ENCODE peak calls at places on chromosome 14, in four cellular contexts. B, O, A and Y are unnamed samples.

GRCh38 chr14:92610849-92611271 is 97.3 kb downstream of the RIN3 start:
- DNase-seq in B (no peak), O (no peak), A (no peak), Y (no peak)

GRCh38 chr14:52253503-52253902 is 14.0 kb upstream of the PTGDR start:
- DNase-seq in B (no peak), O (no peak), A (no peak), Y (no peak)

GRCh38 chr14:70186826-70187483 is 1.8 kb downstream of the SLC8A3 start:
- DNase-seq in B (peak; percentile 76), O (peak; percentile 20), A (peak; percentile 57), Y (peak; percentile 32)

GRCh38 chr14:94008234-94008633 is 11.1 kb downstream of the CCDC197 start:
- DNase-seq in B (no peak), O (no peak), A (no peak), Y (no peak)

GRCh38 chr14:50089213-50089612 is 27.2 kb downstream of the VCPKMT start:
- DNase-seq in B (no peak), O (no peak), A (no peak), Y (no peak)

GRCh38 chr14:55438066-55438683 is 2.2 kb downstream of the TBPL2 start:
- DNase-seq in B (no peak), O (no peak), A (peak; percentile 14), Y (peak; percentile 36)

GRCh38 chr14:99309220-99309766 is 37.3 kb upstream of the BCL11B start:
- DNase-seq in B (no peak), O (no peak), A (no peak), Y (no peak)

GRCh38 chr14:61973981-61974380 is 211.8 kb downstream of the SNAPC1 start:
- DNase-seq in B (no peak), O (no peak), A (no peak), Y (no peak)

GRCh38 chr14:26319139-26319864 is 278.5 kb downstream of the NOVA1 start:
- DNase-seq in B (no peak), O (no peak), A (no peak), Y (no peak)

GRCh38 chr14:58633831-58634230 is 3.9 kb upstream of the DACT1 start:
- DNase-seq in B (no peak), O (no peak), A (no peak), Y (no peak)

GRCh38 chr14:50318031-50318626 is 6.0 kb downstream of the DMAC2L start:
- DNase-seq in B (no peak), O (no peak), A (no peak), Y (no peak)

GRCh38 chr14:90139199-90139598 is 77.4 kb downstream of the KCNK13 start:
- DNase-seq in B (no peak), O (no peak), A (no peak), Y (no peak)

GRCh38 chr14:73634333-73634833 is 10.4 kb upstream of the DNAL1 start:
- DNase-seq in B (no peak), O (no peak), A (no peak), Y (peak; percentile 60)

GRCh38 chr14:95018845-95019244 is 138.5 kb downstream of the DICER1 start:
- DNase-seq in B (no peak), O (no peak), A (no peak), Y (no peak)

GRCh38 chr14:78709795-78710569 is 539.8 kb downstream of the NRXN3 start:
- DNase-seq in B (no peak), O (no peak), A (no peak), Y (no peak)